ENCODE peak calls at places on chromosomes 7 and 10, in six cellular contexts. C is T follicular helper cell, N is iris pigment epithelial cell, J is omental fat pad, S is GM12891, Z is hippocampal formation. P is an unnamed sample.

GRCh38 chr10:31697271-31698168 is 231.1 kb downstream of the ARHGAP12 start:
- DNase-seq in J (peak; percentile 60), Z (peak; percentile 68), N (peak; percentile 86), S (no peak), C (no peak), P (peak; percentile 23)

GRCh38 chr7:121244120-121244865 is 84.5 kb upstream of the WNT16 start:
- DNase-seq in S (no peak), Z (no peak), N (no peak), J (no peak), C (no peak), P (no peak)

GRCh38 chr10:7378602-7379403 is 32.0 kb downstream of the SFMBT2 start:
- DNase-seq in S (no peak), J (no peak), Z (no peak), N (no peak), C (no peak), P (no peak)

GRCh38 chr10:78629773-78630172 is 439.0 kb upstream of the ZMIZ1 start:
- DNase-seq in N (no peak), J (no peak), Z (no peak), S (no peak), C (no peak), P (no peak)

GRCh38 chr10:15316144-15316543 is 54.9 kb downstream of the FAM171A1 start:
- DNase-seq in C (no peak), J (no peak), S (no peak), Z (no peak), N (no peak), P (no peak)

GRCh38 chr10:5441106-5441505 is 28.7 kb downstream of the NET1 start:
- DNase-seq in J (no peak), N (no peak), C (no peak), Z (no peak), S (no peak), P (no peak)

GRCh38 chr10:121598261-121599249 is at the start of gene FGFR2:
- DNase-seq in N (peak; percentile 67), Z (peak; percentile 75), J (no peak), C (no peak), S (peak; percentile 61), P (peak; percentile 89)

GRCh38 chr7:88789480-88790064 is 6.0 kb downstream of the TEX47 start:
- DNase-seq in S (no peak), J (no peak), C (no peak), Z (peak; percentile 3), N (peak; percentile 18), P (no peak)

GRCh38 chr7:11458736-11459483 is 373.1 kb downstream of the THSD7A start:
- DNase-seq in C (no peak), S (no peak), Z (no peak), N (peak; percentile 97), J (no peak), P (no peak)

GRCh38 chr10:125231116-125231812 is 70.9 kb upstream of the CTBP2 start:
- DNase-seq in S (no peak), J (no peak), C (no peak), N (peak; percentile 96), Z (no peak), P (no peak)

GRCh38 chr7:17915796-17916195 is 24.5 kb downstream of the SNX13 start:
- DNase-seq in Z (no peak), C (no peak), J (no peak), N (no peak), S (no peak), P (no peak)

GRCh38 chr7:1156782-1157535 is 3.0 kb downstream of the ZFAND2A start:
- DNase-seq in Z (no peak), N (peak; percentile 56), C (no peak), J (no peak), S (no peak), P (no peak)

P was measured in frontal cortex.